ENCODE peak calls at places on chromosomes 3 and 15, in eight cellular contexts. One of them, this sample, is unnamed.
A peak's percentile ranks its signal among the peaks of the same experiment; 100 is the strongest.

GRCh38 chr3:161108840-161109239 is 3.7 kb upstream of the B3GALNT1 start:
- DNase-seq in omental fat pad: no peak
- DNase-seq in activated CD8-positive, alpha-beta T cell treated with anti-CD3 and anti-CD28 coated beads for 36 hours: no peak
- DNase-seq in CD4-positive, alpha-beta T cell: no peak
- DNase-seq in left ventricle myocardium inferior: no peak
- DNase-seq in HFFc6: no peak
- DNase-seq in adrenal gland: no peak
- DNase-seq in tibial artery: no peak
- DNase-seq in this sample: peak; percentile 58

GRCh38 chr3:18098960-18099587 is 326.1 kb downstream of the SATB1 start:
- DNase-seq in omental fat pad: no peak
- DNase-seq in activated CD8-positive, alpha-beta T cell treated with anti-CD3 and anti-CD28 coated beads for 36 hours: peak; percentile 86
- DNase-seq in CD4-positive, alpha-beta T cell: no peak
- DNase-seq in left ventricle myocardium inferior: no peak
- DNase-seq in HFFc6: peak; percentile 95
- DNase-seq in adrenal gland: no peak
- DNase-seq in tibial artery: no peak
- DNase-seq in this sample: peak; percentile 83

GRCh38 chr3:64568895-64569509 is 118.8 kb downstream of the ADAMTS9 start:
- DNase-seq in omental fat pad: no peak
- DNase-seq in activated CD8-positive, alpha-beta T cell treated with anti-CD3 and anti-CD28 coated beads for 36 hours: no peak
- DNase-seq in CD4-positive, alpha-beta T cell: no peak
- DNase-seq in left ventricle myocardium inferior: no peak
- DNase-seq in HFFc6: no peak
- DNase-seq in adrenal gland: no peak
- DNase-seq in tibial artery: no peak
- DNase-seq in this sample: no peak

GRCh38 chr3:37863949-37864822 is 2.5 kb downstream of the CTDSPL start:
- DNase-seq in omental fat pad: no peak
- DNase-seq in activated CD8-positive, alpha-beta T cell treated with anti-CD3 and anti-CD28 coated beads for 36 hours: no peak
- DNase-seq in CD4-positive, alpha-beta T cell: no peak
- DNase-seq in left ventricle myocardium inferior: no peak
- DNase-seq in HFFc6: no peak
- DNase-seq in adrenal gland: no peak
- DNase-seq in tibial artery: no peak
- DNase-seq in this sample: no peak

GRCh38 chr15:67832031-67832551 is 6.8 kb downstream of the SKOR1 start:
- DNase-seq in omental fat pad: no peak
- DNase-seq in activated CD8-positive, alpha-beta T cell treated with anti-CD3 and anti-CD28 coated beads for 36 hours: no peak
- DNase-seq in CD4-positive, alpha-beta T cell: no peak
- DNase-seq in left ventricle myocardium inferior: no peak
- DNase-seq in HFFc6: peak; percentile 46
- DNase-seq in adrenal gland: no peak
- DNase-seq in tibial artery: peak; percentile 34
- DNase-seq in this sample: peak; percentile 24

GRCh38 chr15:52217186-52217585 is 26.0 kb upstream of the GNB5 start:
- DNase-seq in omental fat pad: no peak
- DNase-seq in activated CD8-positive, alpha-beta T cell treated with anti-CD3 and anti-CD28 coated beads for 36 hours: peak; percentile 37
- DNase-seq in CD4-positive, alpha-beta T cell: no peak
- DNase-seq in left ventricle myocardium inferior: no peak
- DNase-seq in HFFc6: no peak
- DNase-seq in adrenal gland: no peak
- DNase-seq in tibial artery: no peak
- DNase-seq in this sample: no peak

GRCh38 chr15:87764461-87765236 is 491.9 kb downstream of the NTRK3 start:
- DNase-seq in omental fat pad: no peak
- DNase-seq in activated CD8-positive, alpha-beta T cell treated with anti-CD3 and anti-CD28 coated beads for 36 hours: no peak
- DNase-seq in CD4-positive, alpha-beta T cell: no peak
- DNase-seq in left ventricle myocardium inferior: no peak
- DNase-seq in HFFc6: peak; percentile 86
- DNase-seq in adrenal gland: no peak
- DNase-seq in tibial artery: no peak
- DNase-seq in this sample: peak; percentile 90

GRCh38 chr3:60391292-60391691 is 860.0 kb downstream of the FHIT start:
- DNase-seq in omental fat pad: no peak
- DNase-seq in activated CD8-positive, alpha-beta T cell treated with anti-CD3 and anti-CD28 coated beads for 36 hours: no peak
- DNase-seq in CD4-positive, alpha-beta T cell: no peak
- DNase-seq in left ventricle myocardium inferior: no peak
- DNase-seq in HFFc6: no peak
- DNase-seq in adrenal gland: no peak
- DNase-seq in tibial artery: no peak
- DNase-seq in this sample: no peak

GRCh38 chr15:74873036-74873755 is at the start of gene SCAMP2:
- DNase-seq in omental fat pad: peak; percentile 76
- DNase-seq in activated CD8-positive, alpha-beta T cell treated with anti-CD3 and anti-CD28 coated beads for 36 hours: peak; percentile 96
- DNase-seq in CD4-positive, alpha-beta T cell: peak; percentile 79
- DNase-seq in left ventricle myocardium inferior: peak; percentile 95
- DNase-seq in HFFc6: peak; percentile 88
- DNase-seq in adrenal gland: peak; percentile 96
- DNase-seq in tibial artery: peak; percentile 97
- DNase-seq in this sample: peak; percentile 94

GRCh38 chr3:194350726-194351071 is 429 bp downstream of the CPN2 start:
- DNase-seq in omental fat pad: no peak
- DNase-seq in activated CD8-positive, alpha-beta T cell treated with anti-CD3 and anti-CD28 coated beads for 36 hours: no peak
- DNase-seq in CD4-positive, alpha-beta T cell: no peak
- DNase-seq in left ventricle myocardium inferior: no peak
- DNase-seq in HFFc6: no peak
- DNase-seq in adrenal gland: no peak
- DNase-seq in tibial artery: no peak
- DNase-seq in this sample: no peak

GRCh38 chr3:12347301-12347700 is 58.4 kb downstream of the PPARG start:
- DNase-seq in omental fat pad: no peak
- DNase-seq in activated CD8-positive, alpha-beta T cell treated with anti-CD3 and anti-CD28 coated beads for 36 hours: no peak
- DNase-seq in CD4-positive, alpha-beta T cell: no peak
- DNase-seq in left ventricle myocardium inferior: no peak
- DNase-seq in HFFc6: no peak
- DNase-seq in adrenal gland: no peak
- DNase-seq in tibial artery: no peak
- DNase-seq in this sample: no peak

GRCh38 chr15:74307827-74308642 is 59.4 kb downstream of the CYP11A1 start:
- DNase-seq in omental fat pad: no peak
- DNase-seq in activated CD8-positive, alpha-beta T cell treated with anti-CD3 and anti-CD28 coated beads for 36 hours: peak; percentile 68
- DNase-seq in CD4-positive, alpha-beta T cell: no peak
- DNase-seq in left ventricle myocardium inferior: no peak
- DNase-seq in HFFc6: peak; percentile 47
- DNase-seq in adrenal gland: peak; percentile 75
- DNase-seq in tibial artery: peak; percentile 76
- DNase-seq in this sample: peak; percentile 64

GRCh38 chr3:133783762-133784161 is 21.9 kb upstream of the SRPRB start:
- DNase-seq in omental fat pad: no peak
- DNase-seq in activated CD8-positive, alpha-beta T cell treated with anti-CD3 and anti-CD28 coated beads for 36 hours: no peak
- DNase-seq in CD4-positive, alpha-beta T cell: no peak
- DNase-seq in left ventricle myocardium inferior: no peak
- DNase-seq in HFFc6: no peak
- DNase-seq in adrenal gland: no peak
- DNase-seq in tibial artery: no peak
- DNase-seq in this sample: no peak

GRCh38 chr3:166114448-166114847 is 277.2 kb upstream of the BCHE start:
- DNase-seq in omental fat pad: no peak
- DNase-seq in activated CD8-positive, alpha-beta T cell treated with anti-CD3 and anti-CD28 coated beads for 36 hours: no peak
- DNase-seq in CD4-positive, alpha-beta T cell: no peak
- DNase-seq in left ventricle myocardium inferior: no peak
- DNase-seq in HFFc6: no peak
- DNase-seq in adrenal gland: no peak
- DNase-seq in tibial artery: no peak
- DNase-seq in this sample: no peak

GRCh38 chr3:110598847-110599490 is 472.6 kb upstream of the NECTIN3 start:
- DNase-seq in omental fat pad: no peak
- DNase-seq in activated CD8-positive, alpha-beta T cell treated with anti-CD3 and anti-CD28 coated beads for 36 hours: no peak
- DNase-seq in CD4-positive, alpha-beta T cell: no peak
- DNase-seq in left ventricle myocardium inferior: no peak
- DNase-seq in HFFc6: peak; percentile 63
- DNase-seq in adrenal gland: no peak
- DNase-seq in tibial artery: no peak
- DNase-seq in this sample: peak; percentile 88

GRCh38 chr3:172550347-172550943 is 27.2 kb upstream of the TNFSF10 start:
- DNase-seq in omental fat pad: no peak
- DNase-seq in activated CD8-positive, alpha-beta T cell treated with anti-CD3 and anti-CD28 coated beads for 36 hours: peak; percentile 96
- DNase-seq in CD4-positive, alpha-beta T cell: no peak
- DNase-seq in left ventricle myocardium inferior: no peak
- DNase-seq in HFFc6: peak; percentile 83
- DNase-seq in adrenal gland: peak; percentile 17
- DNase-seq in tibial artery: no peak
- DNase-seq in this sample: peak; percentile 90

GRCh38 chr3:52534281-52535183 is 875 bp upstream of the NT5DC2 start:
- DNase-seq in omental fat pad: no peak
- DNase-seq in activated CD8-positive, alpha-beta T cell treated with anti-CD3 and anti-CD28 coated beads for 36 hours: no peak
- DNase-seq in CD4-positive, alpha-beta T cell: no peak
- DNase-seq in left ventricle myocardium inferior: no peak
- DNase-seq in HFFc6: peak; percentile 38
- DNase-seq in adrenal gland: peak; percentile 32
- DNase-seq in tibial artery: peak; percentile 75
- DNase-seq in this sample: peak; percentile 18

GRCh38 chr3:187957209-187957981 is 196.6 kb upstream of the LPP start:
- DNase-seq in omental fat pad: no peak
- DNase-seq in activated CD8-positive, alpha-beta T cell treated with anti-CD3 and anti-CD28 coated beads for 36 hours: peak; percentile 74
- DNase-seq in CD4-positive, alpha-beta T cell: no peak
- DNase-seq in left ventricle myocardium inferior: no peak
- DNase-seq in HFFc6: no peak
- DNase-seq in adrenal gland: no peak
- DNase-seq in tibial artery: no peak
- DNase-seq in this sample: no peak

GRCh38 chr15:80489030-80489594 is 84.9 kb downstream of the ARNT2 start:
- DNase-seq in omental fat pad: no peak
- DNase-seq in activated CD8-positive, alpha-beta T cell treated with anti-CD3 and anti-CD28 coated beads for 36 hours: no peak
- DNase-seq in CD4-positive, alpha-beta T cell: no peak
- DNase-seq in left ventricle myocardium inferior: no peak
- DNase-seq in HFFc6: peak; percentile 92
- DNase-seq in adrenal gland: peak; percentile 36
- DNase-seq in tibial artery: no peak
- DNase-seq in this sample: peak; percentile 94

GRCh38 chr3:119352863-119353527 is 58.8 kb downstream of the ARHGAP31 start:
- DNase-seq in omental fat pad: no peak
- DNase-seq in activated CD8-positive, alpha-beta T cell treated with anti-CD3 and anti-CD28 coated beads for 36 hours: peak; percentile 23
- DNase-seq in CD4-positive, alpha-beta T cell: no peak
- DNase-seq in left ventricle myocardium inferior: no peak
- DNase-seq in HFFc6: peak; percentile 75
- DNase-seq in adrenal gland: no peak
- DNase-seq in tibial artery: no peak
- DNase-seq in this sample: peak; percentile 85

GRCh38 chr3:123119388-123119787 is 52.6 kb downstream of the PDIA5 start:
- DNase-seq in omental fat pad: no peak
- DNase-seq in activated CD8-positive, alpha-beta T cell treated with anti-CD3 and anti-CD28 coated beads for 36 hours: no peak
- DNase-seq in CD4-positive, alpha-beta T cell: no peak
- DNase-seq in left ventricle myocardium inferior: no peak
- DNase-seq in HFFc6: no peak
- DNase-seq in adrenal gland: no peak
- DNase-seq in tibial artery: peak; percentile 9
- DNase-seq in this sample: no peak
- TF ChIP-seq CTCF in omental fat pad: no peak
- TF ChIP-seq CTCF in activated CD8-positive, alpha-beta T cell treated with anti-CD3 and anti-CD28 coated beads for 36 hours: no peak
- TF ChIP-seq CTCF in CD4-positive, alpha-beta T cell: no peak
- TF ChIP-seq CTCF in left ventricle myocardium inferior: no peak
- TF ChIP-seq CTCF in HFFc6: no peak
- TF ChIP-seq CTCF in adrenal gland: no peak
- TF ChIP-seq CTCF in tibial artery: no peak
- TF ChIP-seq CTCF in this sample: no peak

GRCh38 chr3:163058190-163058854 is 1561.7 kb downstream of the OTOL1 start:
- DNase-seq in omental fat pad: no peak
- DNase-seq in activated CD8-positive, alpha-beta T cell treated with anti-CD3 and anti-CD28 coated beads for 36 hours: no peak
- DNase-seq in CD4-positive, alpha-beta T cell: no peak
- DNase-seq in left ventricle myocardium inferior: no peak
- DNase-seq in HFFc6: no peak
- DNase-seq in adrenal gland: peak; percentile 57
- DNase-seq in tibial artery: no peak
- DNase-seq in this sample: no peak

GRCh38 chr3:163056874-163057497 is 1560.4 kb downstream of the OTOL1 start:
- DNase-seq in omental fat pad: peak; percentile 43
- DNase-seq in activated CD8-positive, alpha-beta T cell treated with anti-CD3 and anti-CD28 coated beads for 36 hours: peak; percentile 61
- DNase-seq in CD4-positive, alpha-beta T cell: no peak
- DNase-seq in left ventricle myocardium inferior: no peak
- DNase-seq in HFFc6: peak; percentile 24
- DNase-seq in adrenal gland: peak; percentile 81
- DNase-seq in tibial artery: no peak
- DNase-seq in this sample: peak; percentile 32
- TF ChIP-seq CTCF in omental fat pad: no peak
- TF ChIP-seq CTCF in activated CD8-positive, alpha-beta T cell treated with anti-CD3 and anti-CD28 coated beads for 36 hours: peak; percentile 56
- TF ChIP-seq CTCF in CD4-positive, alpha-beta T cell: no peak
- TF ChIP-seq CTCF in left ventricle myocardium inferior: peak; percentile 56
- TF ChIP-seq CTCF in HFFc6: peak; percentile 86
- TF ChIP-seq CTCF in adrenal gland: peak; percentile 46
- TF ChIP-seq CTCF in tibial artery: peak; percentile 47
- TF ChIP-seq CTCF in this sample: peak; percentile 72

GRCh38 chr15:23860846-23861245 is 173.7 kb upstream of the NDN start:
- DNase-seq in omental fat pad: no peak
- DNase-seq in activated CD8-positive, alpha-beta T cell treated with anti-CD3 and anti-CD28 coated beads for 36 hours: no peak
- DNase-seq in CD4-positive, alpha-beta T cell: no peak
- DNase-seq in left ventricle myocardium inferior: no peak
- DNase-seq in HFFc6: no peak
- DNase-seq in adrenal gland: no peak
- DNase-seq in tibial artery: no peak
- DNase-seq in this sample: no peak

GRCh38 chr15:23869391-23869790 is 182.3 kb upstream of the NDN start:
- DNase-seq in omental fat pad: no peak
- DNase-seq in activated CD8-positive, alpha-beta T cell treated with anti-CD3 and anti-CD28 coated beads for 36 hours: no peak
- DNase-seq in CD4-positive, alpha-beta T cell: no peak
- DNase-seq in left ventricle myocardium inferior: peak; percentile 40
- DNase-seq in HFFc6: no peak
- DNase-seq in adrenal gland: peak; percentile 57
- DNase-seq in tibial artery: no peak
- DNase-seq in this sample: no peak

GRCh38 chr15:23866832-23867231 is 179.7 kb upstream of the NDN start:
- DNase-seq in omental fat pad: no peak
- DNase-seq in activated CD8-positive, alpha-beta T cell treated with anti-CD3 and anti-CD28 coated beads for 36 hours: no peak
- DNase-seq in CD4-positive, alpha-beta T cell: no peak
- DNase-seq in left ventricle myocardium inferior: no peak
- DNase-seq in HFFc6: no peak
- DNase-seq in adrenal gland: peak; percentile 11
- DNase-seq in tibial artery: no peak
- DNase-seq in this sample: no peak
- TF ChIP-seq CTCF in omental fat pad: no peak
- TF ChIP-seq CTCF in activated CD8-positive, alpha-beta T cell treated with anti-CD3 and anti-CD28 coated beads for 36 hours: no peak
- TF ChIP-seq CTCF in CD4-positive, alpha-beta T cell: no peak
- TF ChIP-seq CTCF in left ventricle myocardium inferior: peak; percentile 28
- TF ChIP-seq CTCF in HFFc6: peak; percentile 18
- TF ChIP-seq CTCF in adrenal gland: no peak
- TF ChIP-seq CTCF in tibial artery: no peak
- TF ChIP-seq CTCF in this sample: peak; percentile 16

DNA sequence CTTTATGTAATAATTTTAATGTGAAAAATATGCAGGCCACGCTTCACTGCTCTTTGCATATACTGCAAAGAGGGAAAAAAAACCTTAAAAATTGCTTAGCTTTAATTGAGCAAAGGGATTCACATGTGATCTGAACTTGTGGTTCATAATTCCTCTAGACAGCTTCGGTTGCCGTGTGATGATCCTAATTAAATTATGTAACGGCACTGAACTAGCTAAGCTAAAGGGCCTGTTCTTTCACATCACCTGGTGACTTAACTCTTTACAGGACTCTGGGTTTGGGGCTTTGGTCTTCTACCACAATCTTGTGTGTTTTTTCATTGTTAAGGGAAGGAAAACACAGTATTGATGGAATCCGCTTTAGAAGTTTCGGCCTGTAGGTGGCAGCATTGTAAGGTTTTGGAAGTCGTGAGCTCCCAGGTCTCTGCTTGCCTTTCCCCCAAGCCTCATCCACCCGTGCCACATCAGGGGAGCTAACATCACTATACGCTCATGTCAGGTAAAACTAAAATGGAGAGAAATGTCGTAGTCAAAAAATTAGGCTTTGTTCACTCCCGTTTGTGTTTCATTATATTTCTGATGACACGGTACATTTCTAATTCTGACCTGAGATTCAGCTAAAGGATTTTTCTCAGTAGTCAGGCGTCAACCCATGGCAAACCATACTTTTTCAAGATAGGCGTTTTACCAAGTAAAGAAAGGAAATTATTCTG is 205.6 kb upstream of the DPH6 start:
- DNase-seq in omental fat pad: peak; percentile 73
- DNase-seq in activated CD8-positive, alpha-beta T cell treated with anti-CD3 and anti-CD28 coated beads for 36 hours: peak; percentile 73
- DNase-seq in CD4-positive, alpha-beta T cell: peak; percentile 9
- DNase-seq in left ventricle myocardium inferior: peak; percentile 40
- DNase-seq in HFFc6: peak; percentile 45
- DNase-seq in adrenal gland: peak; percentile 82
- DNase-seq in tibial artery: peak; percentile 78
- DNase-seq in this sample: peak; percentile 71
- TF ChIP-seq CTCF in omental fat pad: no peak
- TF ChIP-seq CTCF in activated CD8-positive, alpha-beta T cell treated with anti-CD3 and anti-CD28 coated beads for 36 hours: peak; percentile 76
- TF ChIP-seq CTCF in CD4-positive, alpha-beta T cell: peak; percentile 48
- TF ChIP-seq CTCF in left ventricle myocardium inferior: peak; percentile 84
- TF ChIP-seq CTCF in HFFc6: peak; percentile 90
- TF ChIP-seq CTCF in adrenal gland: peak; percentile 65
- TF ChIP-seq CTCF in tibial artery: peak; percentile 72
- TF ChIP-seq CTCF in this sample: peak; percentile 80